ENCODE peak calls at places on chromosome 17, in seven cellular contexts. Y is lung; H is pancreas; V is choroid plexus epithelial cell; U is heart left ventricle; G is left ventricle myocardium inferior; S is naive thymus-derived CD4-positive, alpha-beta T cell. F is an unnamed sample.

GRCh38 chr17:46741122-46741725 is 77.3 kb downstream of the WNT3 start:
- DNase-seq in Y (no peak), H (no peak), V (no peak), U (no peak), G (no peak), S (no peak), F (no peak)

GRCh38 chr17:39057807-39058206 is 90.6 kb upstream of the FBXO47 start:
- DNase-seq in Y (no peak), H (no peak), V (no peak), U (no peak), G (no peak), S (no peak), F (no peak)

GRCh38 chr17:64457156-64457555 is 8.2 kb downstream of the MILR1 start:
- DNase-seq in Y (no peak), H (no peak), V (peak), U (no peak), G (no peak), S (no peak), F (no peak)

GRCh38 chr17:67830440-67830839 is 5.1 kb downstream of the BPTF start:
- DNase-seq in Y (no peak), H (no peak), V (peak), U (no peak), G (no peak), S (no peak), F (peak)

GRCh38 chr17:3318336-3318735 is 20.2 kb upstream of the OR3A1 start:
- DNase-seq in Y (no peak), H (no peak), V (no peak), U (no peak), G (no peak), S (no peak), F (peak)

GRCh38 chr17:71035226-71035625 is 865.9 kb downstream of the KCNJ2 start:
- DNase-seq in Y (no peak), H (no peak), V (no peak), U (no peak), G (no peak), S (no peak), F (no peak)

GRCh38 chr17:21146362-21147021 is 19.7 kb downstream of the DHRS7B start:
- DNase-seq in Y (no peak), H (no peak), V (no peak), U (no peak), G (no peak), S (no peak), F (no peak)

GRCh38 chr17:50218771-50219315 is 17.4 kb upstream of the COL1A1 start:
- DNase-seq in Y (no peak), H (no peak), V (peak), U (no peak), G (no peak), S (no peak), F (peak)

GRCh38 chr17:55416470-55417052 is 5.1 kb downstream of the MMD start:
- DNase-seq in Y (no peak), H (no peak), V (peak), U (no peak), G (no peak), S (no peak), F (peak)

GRCh38 chr17:2563543-2563942 is 29.9 kb upstream of the PAFAH1B1 start:
- DNase-seq in Y (no peak), H (no peak), V (no peak), U (no peak), G (no peak), S (no peak), F (no peak)

GRCh38 chr17:65559802-65560627 is 1.4 kb downstream of the AXIN2 start:
- DNase-seq in Y (no peak), H (peak), V (no peak), U (peak), G (peak), S (no peak), F (peak)

GRCh38 chr17:73899839-73900238 is 255.6 kb upstream of the SDK2 start:
- DNase-seq in Y (no peak), H (no peak), V (no peak), U (no peak), G (no peak), S (no peak), F (no peak)

GRCh38 chr17:21511368-21512195 is 135.4 kb downstream of the KCNJ12 start:
- DNase-seq in Y (peak), H (peak), V (peak), U (peak), G (peak), S (peak), F (peak)

GRCh38 chr17:49752508-49752907 is 11.4 kb downstream of the FAM117A start:
- DNase-seq in Y (no peak), H (no peak), V (no peak), U (no peak), G (no peak), S (no peak), F (no peak)

GRCh38 chr17:72053069-72053846 is 67.6 kb upstream of the SOX9 start:
- DNase-seq in Y (no peak), H (peak), V (no peak), U (no peak), G (no peak), S (no peak), F (no peak)

GRCh38 chr17:57915980-57916757 is 39.0 kb downstream of the CUEDC1 start:
- DNase-seq in Y (no peak), H (peak), V (no peak), U (no peak), G (no peak), S (no peak), F (no peak)

GRCh38 chr17:3821101-3821500 is 20.1 kb upstream of the ITGAE start:
- DNase-seq in Y (no peak), H (no peak), V (no peak), U (no peak), G (no peak), S (no peak), F (no peak)

GRCh38 chr17:83065660-83066542 is 13.5 kb upstream of the METRNL start:
- DNase-seq in Y (no peak), H (peak), V (no peak), U (peak), G (peak), S (no peak), F (no peak)

GRCh38 chr17:33012522-33013033 is 20.9 kb downstream of the SPACA3 start:
- DNase-seq in Y (no peak), H (no peak), V (peak), U (no peak), G (no peak), S (no peak), F (no peak)

GRCh38 chr17:49779730-49780220 is 8.7 kb upstream of the KAT7 start:
- DNase-seq in Y (no peak), H (no peak), V (peak), U (no peak), G (no peak), S (no peak), F (peak)

GRCh38 chr17:4903051-4903818 is at the start of gene CHRNE:
- DNase-seq in Y (peak), H (peak), V (peak), U (peak), G (peak), S (no peak), F (peak)

GRCh38 chr17:55480907-55481306 is 30.3 kb downstream of the SMIM36 start:
- DNase-seq in Y (no peak), H (no peak), V (no peak), U (no peak), G (no peak), S (no peak), F (no peak)

GRCh38 chr17:16322636-16323035 is 30.6 kb downstream of the CENPV start:
- DNase-seq in Y (no peak), H (no peak), V (peak), U (no peak), G (no peak), S (no peak), F (no peak)

DNA sequence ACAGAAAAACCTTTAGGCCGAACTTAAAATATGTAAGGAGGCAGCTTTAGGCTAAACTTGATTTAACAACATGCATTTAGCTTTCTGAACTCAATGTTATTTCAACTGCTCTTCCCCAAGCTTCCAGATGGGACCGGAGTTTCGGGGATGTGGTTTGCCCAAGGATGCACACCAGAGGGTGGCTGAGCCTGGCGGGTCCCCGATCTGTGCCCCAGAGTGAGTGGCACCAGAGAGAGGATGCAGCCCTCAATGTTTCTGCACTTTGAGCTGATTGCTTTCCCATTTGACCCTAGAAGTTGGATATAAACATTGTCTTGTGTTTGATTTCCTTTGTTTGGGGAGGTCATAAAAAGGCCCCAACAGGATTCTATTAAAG is 348.0 kb upstream of the TNRC6C start:
- DNase-seq in Y (no peak), H (no peak), V (no peak), U (no peak), G (no peak), S (no peak), F (no peak)
- H3K4me3 ChIP-seq in Y (no peak), H (no peak), V (no peak), U (peak), G (no peak), S (peak), F (no peak)

GRCh38 chr17:80029235-80029974 is 6.3 kb downstream of the TBC1D16 start:
- DNase-seq in Y (peak), H (peak), V (peak), U (peak), G (peak), S (no peak), F (peak)
- H3K4me3 ChIP-seq in Y (no peak), H (no peak), V (no peak), U (no peak), G (no peak), S (no peak), F (no peak)

GRCh38 chr17:29757788-29758187 is 135.1 kb upstream of the CORO6 start:
- DNase-seq in Y (no peak), H (no peak), V (no peak), U (no peak), G (no peak), S (no peak), F (no peak)
- H3K4me3 ChIP-seq in Y (no peak), H (no peak), V (no peak), U (peak), G (peak), S (peak), F (no peak)

GRCh38 chr17:546456-546855 is 168.2 kb downstream of the VPS53 start:
- DNase-seq in Y (no peak), H (no peak), V (no peak), U (no peak), G (no peak), S (no peak), F (no peak)
- H3K4me3 ChIP-seq in Y (no peak), H (no peak), V (no peak), U (no peak), G (no peak), S (no peak), F (no peak)

DNA sequence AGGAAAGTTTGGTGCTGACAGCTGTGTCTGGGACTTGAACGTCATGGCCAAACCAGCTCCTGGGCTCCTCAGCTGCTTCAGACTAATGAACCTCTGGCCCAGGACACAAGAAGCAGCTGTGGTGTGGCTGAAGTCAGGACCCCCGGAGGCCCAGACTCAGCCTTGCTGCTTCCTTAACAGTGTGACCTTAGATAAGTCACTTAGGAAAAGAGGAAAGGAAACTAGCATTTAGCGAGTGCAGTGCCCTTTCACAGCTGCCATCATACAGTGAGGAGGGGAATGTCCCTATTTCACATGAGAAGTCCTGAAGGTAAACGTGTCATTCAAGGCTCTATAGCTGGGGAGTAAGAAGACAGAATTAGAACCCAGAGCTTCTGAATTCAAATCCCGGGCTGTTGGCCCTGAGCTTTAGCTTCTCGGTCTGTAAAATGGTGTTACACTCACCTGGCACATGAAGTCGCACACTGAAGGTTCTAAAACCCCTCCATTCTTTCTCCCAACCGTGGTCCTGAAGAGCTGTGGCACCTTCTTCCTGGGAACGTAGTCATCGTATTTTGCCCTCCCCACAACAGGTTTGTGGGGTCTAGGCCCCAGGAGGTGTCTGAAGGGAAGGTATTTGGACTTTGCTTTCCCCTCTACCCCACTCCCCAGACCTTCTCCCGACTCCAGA is 910 bp upstream of the RAMP2 start:
- DNase-seq in Y (no peak), H (no peak), V (no peak), U (no peak), G (no peak), S (no peak), F (no peak)
- H3K4me3 ChIP-seq in Y (no peak), H (no peak), V (no peak), U (peak), G (peak), S (no peak), F (peak)